ENCODE peak calls at places on chromosomes 4 and X, in seven cellular contexts. H, N, O, W, L, Q and I are unnamed samples.

GRCh38 chr4:67897686-67898085 is 13.9 kb upstream of the TMPRSS11D start:
- DNase-seq in O (no peak), H (no peak), W (no peak), L (no peak), N (no peak), Q (no peak), I (no peak)

GRCh38 chr4:1048781-1049590 is 37.6 kb downstream of the FGFRL1 start:
- DNase-seq in N (no peak), W (no peak), Q (no peak), L (no peak), H (no peak), O (no peak), I (no peak)

GRCh38 chr4:101187837-101188236 is 159.5 kb downstream of the PPP3CA start:
- DNase-seq in H (no peak), Q (no peak), N (no peak), L (no peak), O (no peak), W (no peak), I (no peak)

GRCh38 chr4:99209671-99210070 is 9.4 kb downstream of the ADH6 start:
- DNase-seq in W (no peak), H (no peak), L (no peak), N (no peak), O (no peak), Q (no peak), I (no peak)

GRCh38 chr4:115042496-115042895 is 70.9 kb downstream of the NDST4 start:
- DNase-seq in Q (no peak), H (no peak), L (no peak), W (no peak), N (no peak), O (no peak), I (peak)

GRCh38 chrX:109740076-109740809 is 7.2 kb upstream of the ACSL4 start:
- DNase-seq in N (no peak), W (no peak), O (no peak), Q (no peak), L (no peak), H (no peak), I (peak)

GRCh38 chrX:132216806-132217202 is 2.4 kb downstream of the RAP2C start:
- DNase-seq in W (no peak), L (no peak), O (peak), Q (peak), H (peak), N (no peak), I (no peak)

GRCh38 chr4:99159699-99160098 is 15.6 kb upstream of the ADH4 start:
- DNase-seq in H (no peak), N (no peak), Q (no peak), O (no peak), L (no peak), W (no peak), I (peak)

GRCh38 chr4:169064281-169064680 is 54.2 kb upstream of the CBR4 start:
- DNase-seq in L (no peak), N (no peak), O (no peak), Q (no peak), H (no peak), W (no peak), I (no peak)

GRCh38 chrX:106932492-106932923 is 12.3 kb downstream of the CLDN2 start:
- DNase-seq in Q (no peak), N (no peak), L (no peak), W (no peak), O (no peak), H (peak), I (peak)

GRCh38 chrX:23317799-23318724 is 16.6 kb upstream of the PTCHD1 start:
- DNase-seq in O (no peak), N (peak), H (peak), Q (no peak), L (no peak), W (no peak), I (no peak)

GRCh38 chr4:1049591-1049905 is 38.1 kb downstream of the FGFRL1 start:
- DNase-seq in H (no peak), Q (no peak), O (no peak), L (no peak), W (no peak), N (no peak), I (no peak)

GRCh38 chr4:7034262-7035081 is 8.7 kb upstream of the TADA2B start:
- DNase-seq in W (no peak), N (no peak), Q (no peak), O (no peak), L (no peak), H (peak), I (peak)

GRCh38 chr4:8540586-8540985 is 39.6 kb upstream of the GPR78 start:
- DNase-seq in L (no peak), O (no peak), N (no peak), H (no peak), Q (no peak), W (no peak), I (no peak)

GRCh38 chr4:74624351-74625151 is 169.8 kb downstream of the BTC start:
- DNase-seq in O (no peak), W (no peak), L (no peak), N (no peak), H (peak), Q (no peak), I (peak)

GRCh38 chrX:102651242-102651967 is at the start of gene GPRASP1:
- DNase-seq in N (peak), Q (peak), L (peak), H (peak), W (peak), O (peak), I (no peak)

GRCh38 chr4:52822583-52823477 is 39.3 kb upstream of the RASL11B start:
- DNase-seq in N (no peak), W (no peak), L (no peak), H (no peak), Q (no peak), O (no peak), I (no peak)

GRCh38 chr4:156575430-156576073 is 396.0 kb downstream of the PDGFC start:
- DNase-seq in O (no peak), W (no peak), N (no peak), Q (no peak), H (no peak), L (no peak), I (no peak)

GRCh38 chr4:126850286-126850685 is 782.5 kb upstream of the INTU start:
- DNase-seq in H (peak), Q (no peak), O (no peak), W (no peak), N (no peak), L (no peak), I (no peak)

GRCh38 chr4:16240300-16240699 is 14.0 kb upstream of the TAPT1 start:
- DNase-seq in N (no peak), O (no peak), L (no peak), W (no peak), Q (no peak), H (no peak), I (no peak)

GRCh38 chr4:96839441-96839840 is 999.5 kb downstream of the PDHA2 start:
- DNase-seq in O (no peak), N (no peak), Q (no peak), H (no peak), L (no peak), W (no peak), I (no peak)

GRCh38 chr4:22191565-22192301 is 243.2 kb upstream of the KCNIP4 start:
- DNase-seq in W (no peak), O (no peak), H (peak), N (no peak), L (no peak), Q (no peak), I (no peak)

GRCh38 chrX:16487620-16488380 is 162.2 kb upstream of the S100G start:
- DNase-seq in W (no peak), N (no peak), Q (no peak), O (no peak), L (no peak), H (no peak), I (no peak)

GRCh38 chrX:2960861-2961515 is 31.8 kb upstream of the ARSD start:
- DNase-seq in H (no peak), N (no peak), L (no peak), Q (no peak), O (no peak), W (no peak), I (no peak)

GRCh38 chr4:1815997-1816860 is 23.1 kb downstream of the FGFR3 start:
- DNase-seq in O (no peak), N (no peak), Q (no peak), H (no peak), L (no peak), W (no peak), I (no peak)

GRCh38 chrX:95764972-95765451 is 919.6 kb upstream of the DIAPH2 start:
- DNase-seq in Q (no peak), N (no peak), O (no peak), W (peak), H (peak), L (no peak), I (peak)

GRCh38 chrX:37986893-37987292 is 19.5 kb upstream of the SYTL5 start:
- DNase-seq in O (no peak), N (no peak), Q (no peak), W (no peak), L (no peak), H (peak), I (peak)

GRCh38 chr4:104596189-104596588 is 101.5 kb upstream of the CXXC4 start:
- DNase-seq in L (no peak), W (no peak), Q (no peak), H (no peak), O (no peak), N (no peak), I (no peak)

GRCh38 chr4:156799121-156799589 is 172.4 kb downstream of the PDGFC start:
- DNase-seq in N (no peak), W (no peak), Q (no peak), H (no peak), L (no peak), O (no peak), I (no peak)

GRCh38 chr4:44157611-44158277 is 290.9 kb downstream of the KCTD8 start:
- DNase-seq in L (no peak), W (no peak), N (no peak), O (peak), H (no peak), Q (no peak), I (peak)